ENCODE peak calls at places on chromosomes 16 and 17, in seven cellular contexts. K is SK-N-MC, J is HL-60, F is GM23338, L is breast epithelium, N is stomach, D is K562. P is an unnamed sample.

GRCh38 chr17:67221062-67221998 is 23.7 kb downstream of the HELZ start:
- DNase-seq in K (no peak), J (no peak), F (peak; percentile 54), L (no peak), N (no peak), D (peak; percentile 45), P (no peak)

GRCh38 chr17:14747576-14747940 is 446.7 kb downstream of the HS3ST3B1 start:
- DNase-seq in K (no peak), J (no peak), F (no peak), L (no peak), N (no peak), D (no peak), P (no peak)

GRCh38 chr16:85271198-85271597 is 158.9 kb upstream of the CIBAR2 start:
- DNase-seq in K (no peak), J (no peak), F (no peak), L (no peak), N (no peak), D (no peak), P (no peak)

GRCh38 chr17:77345260-77345910 is 204.6 kb downstream of the SEC14L1 start:
- DNase-seq in K (no peak), J (no peak), F (no peak), L (peak; percentile 39), N (peak; percentile 14), D (no peak), P (no peak)

GRCh38 chr17:57692770-57693169 is 52.3 kb downstream of the CCDC182 start:
- DNase-seq in K (no peak), J (no peak), F (no peak), L (no peak), N (no peak), D (no peak), P (no peak)

GRCh38 chr17:7704601-7705268 is at the start of gene EFNB3:
- DNase-seq in K (no peak), J (no peak), F (peak; percentile 91), L (no peak), N (no peak), D (no peak), P (no peak)

GRCh38 chr17:63140255-63140654 is 174.2 kb downstream of the TANC2 start:
- DNase-seq in K (no peak), J (no peak), F (no peak), L (no peak), N (no peak), D (no peak), P (no peak)

GRCh38 chr16:46908540-46909372 is 24.6 kb downstream of the GPT2 start:
- DNase-seq in K (peak; percentile 1), J (no peak), F (peak; percentile 93), L (no peak), N (peak; percentile 47), D (peak; percentile 77), P (no peak)

GRCh38 chr16:25886598-25886997 is 194.8 kb downstream of the HS3ST4 start:
- DNase-seq in K (no peak), J (no peak), F (no peak), L (no peak), N (no peak), D (no peak), P (no peak)

GRCh38 chr17:2054740-2055493 is at the start of gene HIC1:
- DNase-seq in K (no peak), J (no peak), F (peak; percentile 82), L (peak; percentile 74), N (peak; percentile 79), D (peak; percentile 67), P (peak; percentile 80)

GRCh38 chr16:79188115-79188779 is 412.3 kb downstream of the MAF start:
- DNase-seq in K (no peak), J (no peak), F (no peak), L (no peak), N (no peak), D (no peak), P (no peak)

GRCh38 chr17:57945999-57946797 is 9.0 kb downstream of the CUEDC1 start:
- DNase-seq in K (no peak), J (no peak), F (peak; percentile 59), L (no peak), N (no peak), D (no peak), P (no peak)

GRCh38 chr16:21646721-21647561 is 5.5 kb downstream of the IGSF6 start:
- DNase-seq in K (no peak), J (no peak), F (no peak), L (no peak), N (peak; percentile 35), D (no peak), P (peak; percentile 38)

GRCh38 chr17:67096609-67097008 is 52.3 kb downstream of the CACNG1 start:
- DNase-seq in K (no peak), J (no peak), F (no peak), L (no peak), N (no peak), D (no peak), P (no peak)

GRCh38 chr16:85757341-85757822 is 6.5 kb upstream of the C16orf74 start:
- DNase-seq in K (no peak), J (no peak), F (no peak), L (no peak), N (no peak), D (no peak), P (no peak)

GRCh38 chr16:53156516-53156915 is 101.7 kb downstream of the CHD9 start:
- DNase-seq in K (no peak), J (no peak), F (no peak), L (no peak), N (no peak), D (no peak), P (no peak)

GRCh38 chr17:45346255-45347015 is 29.6 kb upstream of the MAP3K14 start:
- DNase-seq in K (no peak), J (no peak), F (no peak), L (peak; percentile 44), N (no peak), D (no peak), P (no peak)

GRCh38 chr17:21286771-21287702 is 2.5 kb downstream of the MAP2K3 start:
- DNase-seq in K (no peak), J (no peak), F (no peak), L (no peak), N (peak; percentile 88), D (no peak), P (no peak)

DNA sequence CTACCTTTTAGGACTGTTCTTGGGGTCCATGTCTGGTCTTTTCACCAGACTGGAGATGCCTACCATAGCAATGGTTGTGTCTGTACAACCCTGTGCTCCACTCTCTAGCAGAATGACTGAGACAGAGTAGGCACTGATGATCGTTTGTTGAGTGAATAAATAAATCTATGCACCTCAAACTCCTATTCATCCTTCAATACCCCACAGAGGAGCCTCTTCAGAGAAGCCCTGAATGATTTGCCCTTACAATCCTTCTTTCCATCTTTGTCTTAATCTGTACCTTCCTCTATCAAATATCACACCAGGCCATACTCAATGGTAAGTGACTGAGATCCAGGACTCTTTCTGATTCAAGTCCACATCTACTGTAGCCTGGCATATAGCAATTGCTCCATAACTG is 23.3 kb downstream of the PIMREG start:
- DNase-seq in K (no peak), J (no peak), F (no peak), L (no peak), N (no peak), D (no peak), P (no peak)
- TF ChIP-seq POLR2AphosphoS5 in K (no peak), J (no peak), F (no peak), L (no peak), N (no peak), D (no peak), P (no peak)

DNA sequence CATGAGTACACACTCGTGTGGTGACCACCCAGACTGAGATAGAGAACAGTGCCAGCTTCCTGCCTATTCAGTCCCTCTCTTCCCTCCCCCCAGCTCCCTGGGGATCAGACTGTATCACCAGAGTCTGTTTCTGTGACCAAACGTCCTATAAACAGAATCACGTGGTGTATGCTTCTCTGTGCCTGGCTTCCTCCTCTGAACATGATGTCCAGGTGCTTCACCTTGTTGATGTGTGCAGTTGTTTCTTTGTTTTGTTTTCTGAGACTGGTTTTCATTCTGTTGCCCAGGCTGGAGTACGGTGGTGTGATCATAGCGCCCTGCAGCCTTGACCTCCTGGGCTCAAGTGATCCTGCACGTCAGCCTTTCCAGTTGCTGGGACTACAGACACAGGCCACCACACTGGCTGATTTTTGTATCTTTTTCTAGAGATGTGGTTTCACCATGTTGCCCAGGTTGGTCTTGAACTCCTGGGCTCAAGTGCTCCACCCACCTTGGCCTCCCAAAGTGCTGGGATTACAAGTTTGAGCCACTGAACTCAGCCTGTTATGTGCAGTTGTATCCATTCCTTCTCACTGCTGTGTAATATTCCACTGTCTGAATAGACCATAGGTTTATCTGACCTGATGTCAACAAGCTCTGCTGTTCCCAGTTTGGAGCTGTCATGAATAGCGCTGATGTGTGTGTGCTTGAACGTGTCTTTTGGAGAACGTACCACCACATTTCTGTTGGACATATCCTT is 28.9 kb upstream of the PRM1 start:
- DNase-seq in K (no peak), J (no peak), F (no peak), L (no peak), N (no peak), D (no peak), P (no peak)
- TF ChIP-seq POLR2AphosphoS5 in K (no peak), J (no peak), F (no peak), L (no peak), N (no peak), D (no peak), P (no peak)

DNA sequence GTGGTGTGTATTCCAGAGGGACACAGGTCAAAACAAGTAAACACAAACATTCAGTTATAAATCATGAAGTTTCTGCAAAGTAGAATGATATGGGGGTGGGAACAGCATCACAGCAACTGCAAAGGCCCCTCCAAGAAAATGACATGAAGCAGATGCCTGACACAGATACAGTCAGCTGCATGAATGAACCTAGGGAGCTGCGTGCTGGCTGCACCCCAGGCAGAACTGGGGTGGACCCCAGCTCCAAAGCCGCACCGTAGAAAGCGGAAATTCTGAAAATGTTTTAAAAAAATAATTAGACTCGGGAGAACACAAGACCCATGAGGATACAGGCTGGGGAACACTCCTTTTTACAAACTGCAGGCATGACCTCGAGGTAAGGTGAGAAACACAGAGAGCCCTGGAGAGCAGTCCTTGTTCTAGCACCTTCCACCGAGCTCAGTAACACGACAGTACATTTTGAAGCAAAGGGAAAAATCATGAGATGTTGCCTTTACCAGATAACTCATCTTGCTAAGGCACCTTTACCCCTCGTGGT is 323.8 kb downstream of the SOX9 start:
- DNase-seq in K (no peak), J (no peak), F (no peak), L (no peak), N (no peak), D (no peak), P (no peak)
- TF ChIP-seq POLR2AphosphoS5 in K (no peak), J (no peak), F (no peak), L (no peak), N (no peak), D (no peak), P (no peak)

DNA sequence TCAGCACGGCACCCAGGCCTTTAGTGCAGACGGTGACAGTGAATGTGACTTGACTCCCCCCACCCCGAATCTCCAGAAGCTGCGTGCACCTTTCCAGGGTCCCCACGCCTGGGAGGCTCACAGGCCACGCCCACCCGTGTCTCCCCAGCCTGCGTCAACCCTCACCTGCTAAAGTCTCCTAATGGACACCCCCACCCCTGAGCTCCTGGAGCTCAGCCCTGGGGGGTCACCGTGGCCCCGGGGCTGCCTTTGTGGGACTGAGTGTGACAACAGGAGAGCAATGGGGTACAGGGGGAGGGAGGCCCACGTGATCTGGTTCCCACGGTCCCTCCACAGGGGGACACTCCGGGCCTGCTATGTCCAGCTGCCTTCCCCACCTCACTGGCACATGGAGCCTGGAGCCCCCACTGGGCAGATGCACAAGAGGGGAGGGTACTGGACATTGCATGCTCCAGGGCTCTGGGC is 7.4 kb upstream of the FASN start:
- DNase-seq in K (no peak), J (no peak), F (no peak), L (no peak), N (no peak), D (no peak), P (no peak)
- TF ChIP-seq POLR2AphosphoS5 in K (no peak), J (no peak), F (no peak), L (no peak), N (no peak), D (no peak), P (no peak)

GRCh38 chr17:78724544-78724943 is 57.5 kb downstream of the CYTH1 start:
- DNase-seq in K (no peak), J (no peak), F (peak; percentile 51), L (peak; percentile 64), N (peak; percentile 45), D (no peak), P (no peak)
- TF ChIP-seq POLR2AphosphoS5 in K (no peak), J (no peak), F (no peak), L (no peak), N (no peak), D (no peak), P (no peak)